ENCODE peak calls at places on chromosomes 16 and 17, in eight cellular contexts. J, Y, F, K, T, W, X and Z are unnamed samples.

GRCh38 chr16:1381655-1382406 is 30.1 kb downstream of the GNPTG start:
- DNase-seq in T (no peak), K (no peak), X (no peak), Y (no peak), J (no peak), F (no peak), W (no peak), Z (no peak)

GRCh38 chr16:57301126-57301817 is 16.8 kb upstream of the PLLP start:
- DNase-seq in Y (no peak), F (no peak), J (no peak), X (no peak), W (no peak), K (no peak), T (no peak), Z (no peak)

GRCh38 chr16:88830250-88830649 is 18.5 kb upstream of the APRT start:
- DNase-seq in Y (no peak), W (no peak), T (no peak), K (peak), X (no peak), J (no peak), F (no peak), Z (no peak)

GRCh38 chr16:64309398-64310110 is 812.3 kb downstream of the CDH11 start:
- DNase-seq in T (no peak), F (no peak), Y (no peak), J (no peak), K (no peak), X (no peak), W (no peak), Z (no peak)

GRCh38 chr16:17238285-17239028 is 232.3 kb downstream of the XYLT1 start:
- DNase-seq in F (no peak), K (no peak), W (no peak), J (no peak), T (no peak), Y (no peak), X (no peak), Z (no peak)

GRCh38 chr16:74035816-74036215 is 260.8 kb upstream of the PSMD7 start:
- DNase-seq in W (peak), J (peak), F (no peak), T (peak), X (no peak), Y (no peak), K (peak), Z (no peak)

GRCh38 chr17:8839410-8839935 is 28.0 kb downstream of the PIK3R6 start:
- DNase-seq in Y (no peak), W (no peak), F (no peak), X (no peak), K (no peak), T (no peak), J (no peak), Z (no peak)

GRCh38 chr17:75511610-75512575 is 3.4 kb downstream of the CASKIN2 start:
- DNase-seq in T (no peak), K (peak), Y (no peak), J (no peak), F (peak), W (no peak), X (no peak), Z (peak)

GRCh38 chr16:15899538-15900100 is 11.2 kb upstream of the CEP20 start:
- DNase-seq in W (peak), X (peak), J (peak), F (no peak), T (peak), K (peak), Y (peak), Z (peak)

GRCh38 chr17:43814714-43815113 is 18.2 kb downstream of the MPP3 start:
- DNase-seq in J (no peak), F (no peak), X (no peak), W (no peak), Y (peak), K (peak), T (peak), Z (no peak)

GRCh38 chr17:78357177-78357586 is 2.7 kb downstream of the SOCS3 start:
- DNase-seq in W (no peak), K (peak), J (no peak), Y (peak), T (peak), F (peak), X (no peak), Z (no peak)

GRCh38 chr17:75267146-75267402 is 4.0 kb downstream of the MIF4GD start:
- DNase-seq in W (no peak), K (no peak), T (no peak), X (no peak), Y (no peak), J (peak), F (no peak), Z (no peak)

GRCh38 chr17:80892019-80892855 is 99.4 kb upstream of the CHMP6 start:
- DNase-seq in Y (peak), T (peak), K (peak), F (peak), X (peak), J (peak), W (peak), Z (peak)

GRCh38 chr17:56593741-56594527 is 435 bp downstream of the NOG start:
- DNase-seq in Y (peak), T (peak), J (peak), X (no peak), F (peak), K (peak), W (peak), Z (peak)

GRCh38 chr17:79484600-79485398 is 126.1 kb downstream of the RBFOX3 start:
- DNase-seq in F (no peak), W (no peak), J (no peak), X (no peak), K (no peak), Y (no peak), T (no peak), Z (no peak)

GRCh38 chr17:42754782-42755181 is 6.2 kb upstream of the RAMP2 start:
- DNase-seq in X (no peak), W (no peak), J (no peak), K (no peak), T (peak), F (peak), Y (no peak), Z (no peak)

GRCh38 chr16:51161440-51162195 is 10.5 kb upstream of the SALL1 start:
- DNase-seq in J (no peak), K (no peak), F (no peak), Y (peak), X (no peak), T (no peak), W (no peak), Z (no peak)

GRCh38 chr17:3574231-3574630 is 16.6 kb upstream of the TRPV3 start:
- DNase-seq in J (no peak), X (no peak), W (no peak), Y (no peak), K (no peak), T (peak), F (no peak), Z (no peak)

GRCh38 chr17:82126479-82127314 is 28.7 kb upstream of the FASN start:
- DNase-seq in W (no peak), J (no peak), Y (no peak), K (no peak), X (no peak), T (no peak), F (no peak), Z (no peak)
- H3K4me3 ChIP-seq in W (no peak), J (no peak), Y (no peak), K (no peak), X (no peak), T (no peak), F (no peak), Z (no peak)

DNA sequence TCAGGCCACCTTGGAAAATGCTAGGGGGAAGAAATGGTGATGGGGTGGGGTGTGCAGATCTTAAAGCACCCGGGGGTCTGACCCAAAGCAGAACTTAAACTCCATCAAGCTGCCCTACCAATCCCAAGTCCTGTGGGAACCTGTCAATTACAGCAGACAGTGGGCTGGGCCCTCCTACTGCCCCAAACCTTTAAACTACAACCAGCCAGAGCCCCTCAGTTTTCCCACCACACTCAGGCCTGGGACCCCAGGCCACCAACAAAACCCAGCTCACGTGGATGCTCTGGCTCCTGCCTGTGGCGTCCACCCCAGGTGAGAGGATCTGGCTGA is 2.7 kb downstream of the MYO18A start:
- DNase-seq in T (no peak), F (no peak), Y (no peak), J (no peak), K (no peak), X (no peak), W (no peak), Z (no peak)
- H3K4me3 ChIP-seq in T (peak), F (no peak), Y (no peak), J (no peak), K (no peak), X (no peak), W (peak), Z (no peak)

GRCh38 chr17:725746-726145 is 6.7 kb upstream of the TLCD3A start:
- DNase-seq in F (no peak), Y (no peak), T (no peak), K (no peak), X (no peak), J (no peak), W (no peak), Z (no peak)

GRCh38 chr17:721540-721937 is 6.9 kb upstream of the VPS53 start:
- DNase-seq in T (no peak), F (no peak), W (no peak), J (no peak), Y (no peak), K (no peak), X (no peak), Z (no peak)

GRCh38 chr17:728911-729310 is 3.5 kb upstream of the TLCD3A start:
- DNase-seq in F (no peak), J (no peak), T (peak), Y (no peak), K (no peak), W (no peak), X (no peak), Z (no peak)

GRCh38 chr17:725084-725483 is 7.3 kb upstream of the TLCD3A start:
- DNase-seq in Y (no peak), F (no peak), K (no peak), J (no peak), X (no peak), T (no peak), W (no peak), Z (no peak)

GRCh38 chr17:726331-726919 is 6.0 kb upstream of the TLCD3A start:
- DNase-seq in F (no peak), Y (no peak), T (no peak), W (no peak), J (no peak), X (no peak), K (no peak), Z (no peak)
- H3K4me3 ChIP-seq in F (no peak), Y (no peak), T (no peak), W (no peak), J (no peak), X (no peak), K (no peak), Z (no peak)

GRCh38 chr17:7204828-7205461 is 14.7 kb downstream of the DLG4 start:
- DNase-seq in K (peak), T (no peak), F (peak), W (peak), J (no peak), Y (peak), X (peak), Z (peak)
- H3K4me3 ChIP-seq in K (peak), T (no peak), F (peak), W (peak), J (peak), Y (peak), X (peak), Z (peak)

DNA sequence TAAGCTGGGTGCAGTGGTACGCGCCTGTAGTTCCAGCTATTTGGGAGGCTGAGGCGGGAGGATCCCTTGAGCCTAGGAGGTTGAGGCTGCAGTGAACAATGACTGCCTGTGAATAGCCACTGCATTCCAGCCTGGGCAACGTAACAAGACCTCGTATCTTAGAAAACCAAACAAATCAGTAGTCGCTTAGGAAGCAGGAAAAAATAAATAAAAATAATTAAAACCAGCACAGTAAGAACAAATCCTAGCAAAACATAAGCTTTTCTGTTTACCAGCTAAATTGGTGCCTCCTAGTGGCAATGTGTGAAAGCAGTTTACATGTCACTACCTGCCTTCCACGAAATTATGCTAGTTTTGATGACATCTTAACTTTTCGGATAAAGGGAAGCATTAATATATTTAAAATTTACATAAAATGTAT is 1.3 kb downstream of the ARMC5 start:
- DNase-seq in Y (peak), F (no peak), X (peak), T (peak), J (peak), K (peak), W (no peak), Z (no peak)
- H3K4me3 ChIP-seq in Y (peak), F (peak), X (peak), T (peak), J (peak), K (peak), W (peak), Z (no peak)

DNA sequence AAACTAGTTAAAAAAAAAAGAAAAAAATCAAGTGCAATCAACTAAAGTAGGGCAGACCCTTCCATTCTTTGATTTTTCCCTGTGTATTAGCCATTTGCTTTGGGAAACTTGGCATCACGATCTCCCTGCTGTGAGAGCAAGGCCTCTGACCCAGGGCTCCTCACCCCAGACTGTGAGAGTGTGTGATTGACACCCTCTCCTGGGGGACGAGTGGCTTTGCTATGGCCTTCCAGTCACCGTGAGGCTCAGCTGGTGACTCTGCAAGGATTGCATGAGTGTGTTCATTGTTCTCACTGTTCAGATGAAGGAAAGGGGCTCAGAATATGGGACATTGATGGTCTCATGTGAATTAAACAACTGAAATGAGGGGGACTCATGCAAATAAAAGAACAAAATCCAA is 69.0 kb upstream of the BCAR1 start:
- DNase-seq in F (no peak), W (no peak), K (no peak), X (no peak), J (no peak), T (no peak), Y (no peak), Z (no peak)
- H3K4me3 ChIP-seq in F (no peak), W (no peak), K (no peak), X (peak), J (no peak), T (no peak), Y (peak), Z (no peak)

DNA sequence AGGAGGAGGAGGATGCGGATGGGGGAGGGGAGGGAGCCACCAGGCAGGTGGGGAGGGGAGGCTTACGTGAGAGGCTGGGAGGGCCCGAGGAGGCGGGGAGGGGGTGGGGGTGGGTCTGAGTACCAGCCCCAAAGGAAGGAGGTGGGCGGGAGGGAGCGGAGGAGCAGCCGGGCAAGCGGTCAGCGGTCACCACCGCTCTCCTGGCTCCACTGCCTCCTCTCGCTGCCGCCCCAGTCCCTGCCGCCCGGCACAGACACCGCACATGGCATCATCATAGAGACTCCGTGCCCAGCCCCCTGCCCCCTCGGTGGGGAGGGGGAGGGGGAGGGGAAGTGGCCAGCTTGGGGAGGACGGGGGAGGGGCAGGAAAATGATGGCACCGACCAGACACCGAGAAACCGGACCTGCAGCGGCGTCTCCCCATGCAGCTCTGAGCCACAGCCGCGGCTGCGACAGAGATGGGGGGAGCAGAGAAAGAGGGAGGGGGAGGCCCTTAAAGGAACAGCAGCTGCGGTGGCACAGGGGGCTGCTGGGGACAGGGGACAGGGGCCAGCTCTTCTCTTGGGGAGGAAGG is at the start of gene TLCD3B:
- DNase-seq in T (no peak), W (no peak), X (no peak), Y (no peak), F (no peak), J (no peak), K (no peak), Z (no peak)
- H3K4me3 ChIP-seq in T (peak), W (peak), X (peak), Y (no peak), F (peak), J (no peak), K (peak), Z (no peak)

DNA sequence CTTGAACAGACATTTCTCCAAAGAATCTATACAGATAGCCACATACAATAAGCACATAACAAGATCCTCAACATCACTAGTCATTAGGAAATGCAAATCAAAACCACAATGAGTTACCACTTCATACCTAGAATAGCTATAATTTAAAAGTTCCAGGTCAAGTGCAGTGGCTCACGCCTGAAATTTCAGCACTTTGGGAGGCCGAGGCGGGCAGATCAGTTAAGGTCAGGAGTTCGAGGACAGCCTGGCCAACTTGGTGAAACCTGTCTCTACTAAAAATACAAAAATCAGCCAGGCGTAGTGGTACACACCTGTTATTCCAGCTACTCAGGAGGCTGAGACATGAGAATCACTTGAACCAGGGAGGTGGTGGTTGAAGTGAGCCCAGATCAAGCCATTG is 19.9 kb downstream of the RANBP10 start:
- DNase-seq in F (no peak), T (no peak), W (no peak), J (no peak), K (no peak), Y (no peak), X (no peak), Z (no peak)
- H3K4me3 ChIP-seq in F (no peak), T (no peak), W (no peak), J (no peak), K (no peak), Y (no peak), X (no peak), Z (no peak)